ENCODE peak calls at places on chromosomes 6 and 20, in seven cellular contexts. One of them, this sample, is unnamed.

GRCh38 chr6:44456070-44456965 is 68.8 kb downstream of the CDC5L start:
- DNase-seq in AG10803: peak
- DNase-seq in GDM1: peak
- DNase-seq in GM23338: peak
- DNase-seq in HT1080: peak
- DNase-seq in endothelial cell: peak
- DNase-seq in stimulated activated CD4-positive, alpha-beta T cell treated with anti-CD3 and anti-CD28 coated beads, Interleukin-15, amount 100 ng/mL, for 24 hours: peak
- DNase-seq in this sample: peak

GRCh38 chr6:42279144-42279781 is 61.6 kb upstream of the MRPS10 start:
- DNase-seq in endothelial cell: no peak
- DNase-seq in AG10803: peak
- DNase-seq in HT1080: peak
- DNase-seq in GM23338: no peak
- DNase-seq in GDM1: no peak
- DNase-seq in stimulated activated CD4-positive, alpha-beta T cell treated with anti-CD3 and anti-CD28 coated beads, Interleukin-15, amount 100 ng/mL, for 24 hours: peak
- DNase-seq in this sample: peak

GRCh38 chr20:43003318-43003928 is 186.3 kb downstream of the PTPRT start:
- DNase-seq in GM23338: no peak
- DNase-seq in HT1080: no peak
- DNase-seq in GDM1: no peak
- DNase-seq in stimulated activated CD4-positive, alpha-beta T cell treated with anti-CD3 and anti-CD28 coated beads, Interleukin-15, amount 100 ng/mL, for 24 hours: no peak
- DNase-seq in endothelial cell: no peak
- DNase-seq in AG10803: no peak
- DNase-seq in this sample: no peak

GRCh38 chr20:17870063-17870740 is 98.4 kb downstream of the SNX5 start:
- DNase-seq in AG10803: peak
- DNase-seq in stimulated activated CD4-positive, alpha-beta T cell treated with anti-CD3 and anti-CD28 coated beads, Interleukin-15, amount 100 ng/mL, for 24 hours: no peak
- DNase-seq in GDM1: no peak
- DNase-seq in HT1080: no peak
- DNase-seq in GM23338: no peak
- DNase-seq in endothelial cell: no peak
- DNase-seq in this sample: peak

GRCh38 chr20:50292324-50293243 is 102.0 kb downstream of the CEBPB start:
- DNase-seq in HT1080: peak
- DNase-seq in GM23338: peak
- DNase-seq in endothelial cell: no peak
- DNase-seq in GDM1: no peak
- DNase-seq in AG10803: peak
- DNase-seq in stimulated activated CD4-positive, alpha-beta T cell treated with anti-CD3 and anti-CD28 coated beads, Interleukin-15, amount 100 ng/mL, for 24 hours: peak
- DNase-seq in this sample: peak

GRCh38 chr20:49515588-49515987 is 33.1 kb upstream of the KCNB1 start:
- DNase-seq in AG10803: no peak
- DNase-seq in stimulated activated CD4-positive, alpha-beta T cell treated with anti-CD3 and anti-CD28 coated beads, Interleukin-15, amount 100 ng/mL, for 24 hours: no peak
- DNase-seq in GM23338: no peak
- DNase-seq in endothelial cell: no peak
- DNase-seq in GDM1: no peak
- DNase-seq in HT1080: no peak
- DNase-seq in this sample: no peak

GRCh38 chr20:6708010-6708409 is 59.5 kb upstream of the BMP2 start:
- DNase-seq in GDM1: no peak
- DNase-seq in endothelial cell: no peak
- DNase-seq in AG10803: peak
- DNase-seq in HT1080: peak
- DNase-seq in GM23338: no peak
- DNase-seq in stimulated activated CD4-positive, alpha-beta T cell treated with anti-CD3 and anti-CD28 coated beads, Interleukin-15, amount 100 ng/mL, for 24 hours: no peak
- DNase-seq in this sample: peak

GRCh38 chr6:38058022-38058421 is 238.5 kb downstream of the ZFAND3 start:
- DNase-seq in GM23338: no peak
- DNase-seq in AG10803: peak
- DNase-seq in stimulated activated CD4-positive, alpha-beta T cell treated with anti-CD3 and anti-CD28 coated beads, Interleukin-15, amount 100 ng/mL, for 24 hours: peak
- DNase-seq in HT1080: peak
- DNase-seq in GDM1: no peak
- DNase-seq in endothelial cell: no peak
- DNase-seq in this sample: peak

GRCh38 chr20:40606660-40607059 is 82.4 kb downstream of the MAFB start:
- DNase-seq in endothelial cell: no peak
- DNase-seq in GM23338: peak
- DNase-seq in AG10803: no peak
- DNase-seq in GDM1: no peak
- DNase-seq in HT1080: no peak
- DNase-seq in stimulated activated CD4-positive, alpha-beta T cell treated with anti-CD3 and anti-CD28 coated beads, Interleukin-15, amount 100 ng/mL, for 24 hours: no peak
- DNase-seq in this sample: no peak

GRCh38 chr6:45200510-45200909 is 127.6 kb upstream of the RUNX2 start:
- DNase-seq in AG10803: no peak
- DNase-seq in endothelial cell: no peak
- DNase-seq in stimulated activated CD4-positive, alpha-beta T cell treated with anti-CD3 and anti-CD28 coated beads, Interleukin-15, amount 100 ng/mL, for 24 hours: no peak
- DNase-seq in GM23338: no peak
- DNase-seq in GDM1: no peak
- DNase-seq in HT1080: no peak
- DNase-seq in this sample: no peak

GRCh38 chr20:5549200-5549599 is 201.0 kb upstream of the SHLD1 start:
- DNase-seq in GM23338: no peak
- DNase-seq in stimulated activated CD4-positive, alpha-beta T cell treated with anti-CD3 and anti-CD28 coated beads, Interleukin-15, amount 100 ng/mL, for 24 hours: no peak
- DNase-seq in AG10803: no peak
- DNase-seq in endothelial cell: no peak
- DNase-seq in GDM1: no peak
- DNase-seq in HT1080: no peak
- DNase-seq in this sample: no peak

GRCh38 chr20:51341581-51341980 is 200.9 kb downstream of the NFATC2 start:
- DNase-seq in endothelial cell: no peak
- DNase-seq in stimulated activated CD4-positive, alpha-beta T cell treated with anti-CD3 and anti-CD28 coated beads, Interleukin-15, amount 100 ng/mL, for 24 hours: no peak
- DNase-seq in GM23338: no peak
- DNase-seq in GDM1: no peak
- DNase-seq in HT1080: no peak
- DNase-seq in AG10803: peak
- DNase-seq in this sample: no peak

GRCh38 chr20:3744037-3744436 is 11.6 kb downstream of the HSPA12B start:
- DNase-seq in AG10803: no peak
- DNase-seq in HT1080: no peak
- DNase-seq in endothelial cell: no peak
- DNase-seq in GM23338: no peak
- DNase-seq in GDM1: no peak
- DNase-seq in stimulated activated CD4-positive, alpha-beta T cell treated with anti-CD3 and anti-CD28 coated beads, Interleukin-15, amount 100 ng/mL, for 24 hours: no peak
- DNase-seq in this sample: no peak

GRCh38 chr6:30556714-30556963 is 350 bp upstream of the GNL1 start:
- DNase-seq in stimulated activated CD4-positive, alpha-beta T cell treated with anti-CD3 and anti-CD28 coated beads, Interleukin-15, amount 100 ng/mL, for 24 hours: peak
- DNase-seq in GDM1: no peak
- DNase-seq in endothelial cell: peak
- DNase-seq in HT1080: no peak
- DNase-seq in GM23338: peak
- DNase-seq in AG10803: no peak
- DNase-seq in this sample: no peak

GRCh38 chr6:144006731-144007454 is 1.2 kb downstream of the PLAGL1 start:
- DNase-seq in stimulated activated CD4-positive, alpha-beta T cell treated with anti-CD3 and anti-CD28 coated beads, Interleukin-15, amount 100 ng/mL, for 24 hours: peak
- DNase-seq in AG10803: peak
- DNase-seq in GM23338: peak
- DNase-seq in HT1080: peak
- DNase-seq in GDM1: no peak
- DNase-seq in endothelial cell: peak
- DNase-seq in this sample: peak

GRCh38 chr20:55579802-55580201 is 425.5 kb downstream of the CBLN4 start:
- DNase-seq in AG10803: no peak
- DNase-seq in GM23338: no peak
- DNase-seq in GDM1: no peak
- DNase-seq in HT1080: peak
- DNase-seq in stimulated activated CD4-positive, alpha-beta T cell treated with anti-CD3 and anti-CD28 coated beads, Interleukin-15, amount 100 ng/mL, for 24 hours: no peak
- DNase-seq in endothelial cell: no peak
- DNase-seq in this sample: no peak

GRCh38 chr20:63054103-63054474 is 47.3 kb upstream of the BHLHE23 start:
- DNase-seq in AG10803: no peak
- DNase-seq in HT1080: no peak
- DNase-seq in GDM1: no peak
- DNase-seq in GM23338: no peak
- DNase-seq in stimulated activated CD4-positive, alpha-beta T cell treated with anti-CD3 and anti-CD28 coated beads, Interleukin-15, amount 100 ng/mL, for 24 hours: no peak
- DNase-seq in endothelial cell: no peak
- DNase-seq in this sample: no peak

GRCh38 chr6:21678990-21679389 is 85.4 kb downstream of the SOX4 start:
- DNase-seq in GM23338: no peak
- DNase-seq in endothelial cell: no peak
- DNase-seq in AG10803: peak
- DNase-seq in GDM1: no peak
- DNase-seq in HT1080: peak
- DNase-seq in stimulated activated CD4-positive, alpha-beta T cell treated with anti-CD3 and anti-CD28 coated beads, Interleukin-15, amount 100 ng/mL, for 24 hours: no peak
- DNase-seq in this sample: peak

GRCh38 chr20:34111057-34111711 is 859 bp downstream of the EIF2S2 start:
- DNase-seq in endothelial cell: peak
- DNase-seq in AG10803: peak
- DNase-seq in stimulated activated CD4-positive, alpha-beta T cell treated with anti-CD3 and anti-CD28 coated beads, Interleukin-15, amount 100 ng/mL, for 24 hours: peak
- DNase-seq in GM23338: peak
- DNase-seq in GDM1: no peak
- DNase-seq in HT1080: no peak
- DNase-seq in this sample: peak

GRCh38 chr6:32148289-32148688 is 3.5 kb downstream of the PRRT1 start:
- DNase-seq in GM23338: peak
- DNase-seq in stimulated activated CD4-positive, alpha-beta T cell treated with anti-CD3 and anti-CD28 coated beads, Interleukin-15, amount 100 ng/mL, for 24 hours: peak
- DNase-seq in GDM1: no peak
- DNase-seq in AG10803: no peak
- DNase-seq in HT1080: no peak
- DNase-seq in endothelial cell: no peak
- DNase-seq in this sample: no peak

GRCh38 chr6:106145741-106146227 is 59.6 kb downstream of the PRDM1 start:
- DNase-seq in HT1080: peak
- DNase-seq in AG10803: no peak
- DNase-seq in GM23338: no peak
- DNase-seq in GDM1: no peak
- DNase-seq in stimulated activated CD4-positive, alpha-beta T cell treated with anti-CD3 and anti-CD28 coated beads, Interleukin-15, amount 100 ng/mL, for 24 hours: peak
- DNase-seq in endothelial cell: no peak
- DNase-seq in this sample: no peak

GRCh38 chr20:53668981-53669380 is 75.3 kb upstream of the ZNF217 start:
- DNase-seq in HT1080: no peak
- DNase-seq in endothelial cell: no peak
- DNase-seq in GM23338: no peak
- DNase-seq in GDM1: no peak
- DNase-seq in stimulated activated CD4-positive, alpha-beta T cell treated with anti-CD3 and anti-CD28 coated beads, Interleukin-15, amount 100 ng/mL, for 24 hours: no peak
- DNase-seq in AG10803: no peak
- DNase-seq in this sample: no peak

GRCh38 chr20:1505871-1506270 is 14.7 kb upstream of the SIRPB2 start:
- DNase-seq in stimulated activated CD4-positive, alpha-beta T cell treated with anti-CD3 and anti-CD28 coated beads, Interleukin-15, amount 100 ng/mL, for 24 hours: no peak
- DNase-seq in AG10803: no peak
- DNase-seq in GDM1: no peak
- DNase-seq in HT1080: no peak
- DNase-seq in GM23338: no peak
- DNase-seq in endothelial cell: no peak
- DNase-seq in this sample: no peak

GRCh38 chr20:49775229-49775693 is 37.4 kb upstream of the SLC9A8 start:
- DNase-seq in GM23338: peak
- DNase-seq in endothelial cell: peak
- DNase-seq in HT1080: peak
- DNase-seq in stimulated activated CD4-positive, alpha-beta T cell treated with anti-CD3 and anti-CD28 coated beads, Interleukin-15, amount 100 ng/mL, for 24 hours: no peak
- DNase-seq in GDM1: no peak
- DNase-seq in AG10803: peak
- DNase-seq in this sample: peak

GRCh38 chr20:15890358-15890982 is 682.8 kb downstream of the KIF16B start:
- DNase-seq in GDM1: no peak
- DNase-seq in AG10803: no peak
- DNase-seq in endothelial cell: no peak
- DNase-seq in stimulated activated CD4-positive, alpha-beta T cell treated with anti-CD3 and anti-CD28 coated beads, Interleukin-15, amount 100 ng/mL, for 24 hours: no peak
- DNase-seq in HT1080: no peak
- DNase-seq in GM23338: no peak
- DNase-seq in this sample: no peak

GRCh38 chr6:117555882-117556498 is 46.3 kb downstream of the GOPC start:
- DNase-seq in endothelial cell: peak
- DNase-seq in GDM1: peak
- DNase-seq in HT1080: peak
- DNase-seq in GM23338: peak
- DNase-seq in stimulated activated CD4-positive, alpha-beta T cell treated with anti-CD3 and anti-CD28 coated beads, Interleukin-15, amount 100 ng/mL, for 24 hours: peak
- DNase-seq in AG10803: peak
- DNase-seq in this sample: no peak

GRCh38 chr6:30163090-30163917 is at the start of gene TRIM15:
- DNase-seq in GM23338: peak
- DNase-seq in HT1080: no peak
- DNase-seq in endothelial cell: no peak
- DNase-seq in AG10803: no peak
- DNase-seq in stimulated activated CD4-positive, alpha-beta T cell treated with anti-CD3 and anti-CD28 coated beads, Interleukin-15, amount 100 ng/mL, for 24 hours: peak
- DNase-seq in GDM1: no peak
- DNase-seq in this sample: no peak

GRCh38 chr6:122049341-122049740 is 350.1 kb upstream of the HSF2 start:
- DNase-seq in HT1080: no peak
- DNase-seq in GM23338: peak
- DNase-seq in GDM1: no peak
- DNase-seq in stimulated activated CD4-positive, alpha-beta T cell treated with anti-CD3 and anti-CD28 coated beads, Interleukin-15, amount 100 ng/mL, for 24 hours: no peak
- DNase-seq in endothelial cell: no peak
- DNase-seq in AG10803: peak
- DNase-seq in this sample: peak

GRCh38 chr20:33882481-33882880 is 71.3 kb downstream of the CHMP4B start:
- DNase-seq in AG10803: no peak
- DNase-seq in endothelial cell: no peak
- DNase-seq in HT1080: no peak
- DNase-seq in GDM1: no peak
- DNase-seq in stimulated activated CD4-positive, alpha-beta T cell treated with anti-CD3 and anti-CD28 coated beads, Interleukin-15, amount 100 ng/mL, for 24 hours: no peak
- DNase-seq in GM23338: no peak
- DNase-seq in this sample: no peak

GRCh38 chr6:33914519-33915120 is 110.8 kb upstream of the MLN start:
- DNase-seq in GDM1: peak
- DNase-seq in stimulated activated CD4-positive, alpha-beta T cell treated with anti-CD3 and anti-CD28 coated beads, Interleukin-15, amount 100 ng/mL, for 24 hours: peak
- DNase-seq in HT1080: no peak
- DNase-seq in AG10803: no peak
- DNase-seq in endothelial cell: no peak
- DNase-seq in GM23338: no peak
- DNase-seq in this sample: no peak